ENCODE peak calls at places on chromosomes 2 and 18, in five cellular contexts. Z is sigmoid colon, I is stomach, D is esophagus muscularis mucosa, V is transverse colon. N is an unnamed sample.

GRCh38 chr2:28658369-28658768 is 93.3 kb upstream of the PPP1CB start:
- DNase-seq in Z (peak; percentile 49), I (no peak), D (no peak), V (no peak), N (no peak)

GRCh38 chr2:213162515-213163118 is 11.2 kb upstream of the IKZF2 start:
- DNase-seq in Z (no peak), I (no peak), D (no peak), V (no peak), N (no peak)

GRCh38 chr18:70634576-70635147 is 345.8 kb downstream of the SOCS6 start:
- DNase-seq in Z (no peak), I (no peak), D (no peak), V (no peak), N (no peak)

GRCh38 chr2:38748857-38749804 is 2.0 kb downstream of the SRSF7 start:
- DNase-seq in Z (no peak), I (no peak), D (no peak), V (no peak), N (no peak)

GRCh38 chr2:161096336-161096735 is 63.9 kb upstream of the TANK start:
- DNase-seq in Z (no peak), I (no peak), D (no peak), V (no peak), N (no peak)

GRCh38 chr18:50817898-50818250 is 1.9 kb downstream of the MRO start:
- DNase-seq in Z (no peak), I (no peak), D (no peak), V (no peak), N (no peak)

GRCh38 chr2:46970334-46971288 is 55.0 kb upstream of the MCFD2 start:
- DNase-seq in Z (peak; percentile 82), I (peak; percentile 79), D (no peak), V (peak; percentile 87), N (peak; percentile 85)

GRCh38 chr2:178324072-178324471 is 126.9 kb downstream of the PRKRA start:
- DNase-seq in Z (no peak), I (no peak), D (no peak), V (no peak), N (no peak)

GRCh38 chr2:201357216-201357615 is at the start of gene FLACC1:
- DNase-seq in Z (no peak), I (no peak), D (no peak), V (no peak), N (no peak)

GRCh38 chr2:196513796-196514526 is 125.6 kb upstream of the CCDC150 start:
- DNase-seq in Z (no peak), I (no peak), D (no peak), V (no peak), N (no peak)

DNA sequence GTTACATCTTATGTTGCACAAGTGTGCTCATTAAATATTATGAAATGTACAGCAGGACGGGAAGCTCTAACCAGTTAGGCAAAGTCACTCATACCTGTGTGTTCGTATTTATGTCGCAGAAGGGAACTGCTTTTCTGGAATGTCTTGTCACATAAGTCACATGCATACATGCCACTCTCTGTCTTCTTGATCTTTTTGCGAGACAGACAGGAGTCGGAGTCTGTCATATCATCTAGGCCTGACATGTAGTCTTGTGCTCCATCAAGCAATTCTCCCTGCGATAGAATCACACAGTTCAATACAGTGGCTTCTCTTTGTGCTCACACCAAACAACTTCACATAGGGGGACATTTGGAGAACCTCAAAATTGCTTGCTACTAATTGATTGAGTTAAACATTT is 123.6 kb downstream of the ZEB2 start:
- DNase-seq in Z (no peak), I (no peak), D (no peak), V (no peak), N (no peak)
- TF ChIP-seq EP300 in Z (no peak), I (no peak), D (no peak), V (no peak), N (no peak)

GRCh38 chr2:171272039-171272438 is 111.3 kb upstream of the TLK1 start:
- DNase-seq in Z (no peak), I (peak; percentile 43), D (no peak), V (no peak), N (no peak)
- TF ChIP-seq POLR2AphosphoS5 in Z (no peak), I (no peak), D (peak; percentile 61), V (no peak), N (no peak)

GRCh38 chr18:78640596-78640995 is 339.0 kb upstream of the SALL3 start:
- DNase-seq in Z (no peak), I (no peak), D (no peak), V (no peak), N (no peak)

GRCh38 chr18:78637442-78638402 is 341.9 kb upstream of the SALL3 start:
- DNase-seq in Z (no peak), I (no peak), D (no peak), V (no peak), N (no peak)

GRCh38 chr18:78639597-78639950 is 340.0 kb upstream of the SALL3 start:
- DNase-seq in Z (no peak), I (no peak), D (no peak), V (no peak), N (no peak)

GRCh38 chr18:78641689-78642231 is 337.9 kb upstream of the SALL3 start:
- DNase-seq in Z (no peak), I (no peak), D (no peak), V (no peak), N (no peak)

DNA sequence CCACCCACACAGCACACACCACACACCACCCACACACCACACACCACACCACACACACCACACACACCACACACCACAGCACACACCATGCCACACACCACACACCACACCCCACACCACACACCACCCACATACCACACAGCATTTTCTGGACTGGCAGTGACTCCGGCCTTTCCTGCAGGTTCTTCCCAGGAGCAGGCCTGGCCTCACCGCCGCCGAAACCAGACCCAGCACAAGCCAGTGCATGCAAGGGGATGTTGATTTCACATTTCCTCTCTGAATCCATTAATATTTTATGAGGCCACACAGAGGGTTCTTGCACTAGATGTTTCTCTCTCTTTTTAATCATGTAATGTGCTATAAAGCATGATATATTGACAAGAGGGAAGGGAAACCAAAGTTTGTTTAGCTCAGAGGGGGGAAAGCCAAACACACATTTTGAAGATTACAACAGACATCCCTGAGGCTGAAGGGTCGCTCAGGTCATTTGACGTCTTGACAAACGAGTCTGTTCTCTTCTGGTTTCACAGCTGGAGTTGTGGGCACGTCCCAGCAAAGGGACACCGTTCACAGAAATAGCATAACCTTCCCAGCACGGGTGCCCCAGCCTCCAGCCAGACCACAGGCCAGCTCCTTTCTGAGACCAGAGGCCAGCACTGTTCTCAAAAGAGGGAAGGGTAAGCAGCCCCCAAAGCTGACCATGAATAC is 340.6 kb upstream of the SALL3 start:
- DNase-seq in Z (no peak), I (peak; percentile 21), D (no peak), V (no peak), N (no peak)
- H3K9me3 ChIP-seq in Z (no peaks in the 10 kb centered on the region), I (no peaks in the 10 kb centered on the region), D (no peaks in the 10 kb centered on the region), V (no peaks in the 10 kb centered on the region), N (no peaks in the 10 kb centered on the region)

GRCh38 chr2:188970201-188970600 is 4.0 kb upstream of the COL3A1 start:
- DNase-seq in Z (no peak), I (no peak), D (no peak), V (no peak), N (no peak)

GRCh38 chr2:188974184-188974583 is at the start of gene COL3A1:
- DNase-seq in Z (peak; percentile 75), I (no peak), D (no peak), V (peak; percentile 17), N (no peak)

GRCh38 chr2:188969236-188970032 is 4.7 kb upstream of the COL3A1 start:
- DNase-seq in Z (no peak), I (no peak), D (no peak), V (no peak), N (no peak)

GRCh38 chr2:188973650-188974049 is 523 bp upstream of the COL3A1 start:
- DNase-seq in Z (no peak), I (no peak), D (no peak), V (no peak), N (no peak)

GRCh38 chr2:188971316-188971930 is 2.8 kb upstream of the COL3A1 start:
- DNase-seq in Z (no peak), I (no peak), D (no peak), V (no peak), N (no peak)
- TF ChIP-seq EP300 in Z (no peak), I (no peak), D (no peak), V (no peak), N (no peak)

GRCh38 chr18:7479756-7480155 is 87.4 kb upstream of the PTPRM start:
- DNase-seq in Z (no peak), I (no peak), D (no peak), V (no peak), N (no peak)
- TF ChIP-seq POLR2AphosphoS5 in Z (no peak), I (no peak), D (no peak), V (no peak), N (no peak)

DNA sequence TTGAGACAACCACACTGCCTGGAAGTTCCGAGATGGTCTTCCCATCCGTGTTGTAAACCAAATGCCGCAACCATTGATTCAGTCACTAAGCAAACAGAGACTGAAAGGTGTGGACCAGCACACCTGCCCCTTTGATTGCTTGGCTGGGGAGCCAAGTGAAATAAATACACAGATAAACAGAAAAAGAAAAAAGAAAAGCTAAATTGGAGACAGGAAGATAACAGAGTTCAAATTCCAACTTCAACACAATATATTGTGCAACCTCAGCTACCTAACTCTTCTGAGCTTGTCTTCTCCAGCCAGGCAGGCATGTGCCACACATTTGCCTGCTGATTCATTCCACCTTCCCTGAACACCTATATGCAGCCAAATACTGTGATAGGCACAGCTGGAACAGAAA is 110.9 kb downstream of the PID1 start:
- DNase-seq in Z (no peak), I (peak; percentile 38), D (no peak), V (peak; percentile 64), N (no peak)
- H3K9me3 ChIP-seq in Z (no peaks in the 10 kb centered on the region), I (no peaks in the 10 kb centered on the region), D (no peaks in the 10 kb centered on the region), V (no peaks in the 10 kb centered on the region), N (no peaks in the 10 kb centered on the region)

N was measured in suprapubic skin.